ENCODE peak calls at places on chromosomes 13 and 19, in five cellular contexts. One of them, this sample, is unnamed. For H3K4me1 and H3K27me3, the result is how much of the 10 kb centered on the place peaks cover.

GRCh38 chr13:98216711-98217110 is 39.6 kb upstream of the RNF113B start:
- DNase-seq in left lung: no peak
- DNase-seq in neural progenitor cell: no peak
- DNase-seq in CD8-positive, alpha-beta memory T cell: no peak
- DNase-seq in psoas muscle: no peak
- DNase-seq in this sample: no peak

GRCh38 chr13:110137677-110138008 is 169.3 kb downstream of the COL4A1 start:
- DNase-seq in left lung: peak
- DNase-seq in neural progenitor cell: peak
- DNase-seq in CD8-positive, alpha-beta memory T cell: no peak
- DNase-seq in psoas muscle: peak
- DNase-seq in this sample: no peak

GRCh38 chr19:17001603-17002183 is 24.9 kb downstream of the CPAMD8 start:
- DNase-seq in left lung: no peak
- DNase-seq in neural progenitor cell: no peak
- DNase-seq in CD8-positive, alpha-beta memory T cell: peak
- DNase-seq in psoas muscle: no peak
- DNase-seq in this sample: no peak

GRCh38 chr19:18863843-18864362 is 32.1 kb downstream of the CERS1 start:
- DNase-seq in left lung: no peak
- DNase-seq in neural progenitor cell: no peak
- DNase-seq in CD8-positive, alpha-beta memory T cell: no peak
- DNase-seq in psoas muscle: peak
- DNase-seq in this sample: no peak

GRCh38 chr13:22926176-22927007 is 254.4 kb upstream of the SGCG start:
- DNase-seq in left lung: peak
- DNase-seq in neural progenitor cell: peak
- DNase-seq in CD8-positive, alpha-beta memory T cell: no peak
- DNase-seq in psoas muscle: peak
- DNase-seq in this sample: peak

GRCh38 chr13:30113531-30113930 is 193.8 kb downstream of the KATNAL1 start:
- DNase-seq in left lung: no peak
- DNase-seq in neural progenitor cell: no peak
- DNase-seq in CD8-positive, alpha-beta memory T cell: no peak
- DNase-seq in psoas muscle: no peak
- DNase-seq in this sample: no peak

GRCh38 chr19:18764591-18765051 is 26.5 kb downstream of the COMP start:
- DNase-seq in left lung: no peak
- DNase-seq in neural progenitor cell: no peak
- DNase-seq in CD8-positive, alpha-beta memory T cell: no peak
- DNase-seq in psoas muscle: no peak
- DNase-seq in this sample: no peak

GRCh38 chr13:96089749-96090239 is at the start of gene HS6ST3:
- DNase-seq in left lung: peak
- DNase-seq in neural progenitor cell: peak
- DNase-seq in CD8-positive, alpha-beta memory T cell: no peak
- DNase-seq in psoas muscle: peak
- DNase-seq in this sample: peak

GRCh38 chr13:98366959-98367358 is 189.9 kb upstream of the RNF113B start:
- DNase-seq in left lung: no peak
- DNase-seq in neural progenitor cell: no peak
- DNase-seq in CD8-positive, alpha-beta memory T cell: no peak
- DNase-seq in psoas muscle: no peak
- DNase-seq in this sample: no peak

GRCh38 chr13:75480691-75481175 is 1.2 kb downstream of the TBC1D4 start:
- DNase-seq in left lung: peak
- DNase-seq in neural progenitor cell: peak
- DNase-seq in CD8-positive, alpha-beta memory T cell: peak
- DNase-seq in psoas muscle: peak
- DNase-seq in this sample: peak

GRCh38 chr13:59890064-59890463 is 273.7 kb downstream of the DIAPH3 start:
- DNase-seq in left lung: no peak
- DNase-seq in neural progenitor cell: no peak
- DNase-seq in CD8-positive, alpha-beta memory T cell: no peak
- DNase-seq in psoas muscle: no peak
- DNase-seq in this sample: no peak

GRCh38 chr19:41850381-41850780 is 5.5 kb downstream of the DMRTC2 start:
- DNase-seq in left lung: no peak
- DNase-seq in neural progenitor cell: no peak
- DNase-seq in CD8-positive, alpha-beta memory T cell: no peak
- DNase-seq in psoas muscle: no peak
- DNase-seq in this sample: no peak

GRCh38 chr13:73602295-73602694 is 531.9 kb downstream of the KLF12 start:
- DNase-seq in left lung: no peak
- DNase-seq in neural progenitor cell: no peak
- DNase-seq in CD8-positive, alpha-beta memory T cell: no peak
- DNase-seq in psoas muscle: no peak
- DNase-seq in this sample: no peak

GRCh38 chr13:50080856-50081105 is 65.5 kb downstream of the KCNRG start:
- DNase-seq in left lung: no peak
- DNase-seq in neural progenitor cell: no peak
- DNase-seq in CD8-positive, alpha-beta memory T cell: peak
- DNase-seq in psoas muscle: no peak
- DNase-seq in this sample: no peak

GRCh38 chr13:23889598-23890224 is 511 bp upstream of the MIPEP start:
- DNase-seq in left lung: no peak
- DNase-seq in neural progenitor cell: peak
- DNase-seq in CD8-positive, alpha-beta memory T cell: no peak
- DNase-seq in psoas muscle: no peak
- DNase-seq in this sample: no peak

GRCh38 chr19:7790416-7790815 is 27.4 kb downstream of the CLEC4M start:
- DNase-seq in left lung: no peak
- DNase-seq in neural progenitor cell: no peak
- DNase-seq in CD8-positive, alpha-beta memory T cell: no peak
- DNase-seq in psoas muscle: no peak
- DNase-seq in this sample: no peak

GRCh38 chr13:62305758-62306157 is 890.1 kb upstream of the PCDH20 start:
- DNase-seq in left lung: no peak
- DNase-seq in neural progenitor cell: peak
- DNase-seq in CD8-positive, alpha-beta memory T cell: no peak
- DNase-seq in psoas muscle: no peak
- DNase-seq in this sample: no peak

GRCh38 chr13:38477676-38478075 is 128.0 kb downstream of the UFM1 start:
- DNase-seq in left lung: no peak
- DNase-seq in neural progenitor cell: no peak
- DNase-seq in CD8-positive, alpha-beta memory T cell: no peak
- DNase-seq in psoas muscle: no peak
- DNase-seq in this sample: no peak

GRCh38 chr13:37216340-37216739 is 110.9 kb upstream of the CSNK1A1L start:
- DNase-seq in left lung: no peak
- DNase-seq in neural progenitor cell: no peak
- DNase-seq in CD8-positive, alpha-beta memory T cell: no peak
- DNase-seq in psoas muscle: no peak
- DNase-seq in this sample: no peak

GRCh38 chr19:34317311-34317927 is 47.6 kb upstream of the GPI start:
- DNase-seq in left lung: no peak
- DNase-seq in neural progenitor cell: no peak
- DNase-seq in CD8-positive, alpha-beta memory T cell: peak
- DNase-seq in psoas muscle: no peak
- DNase-seq in this sample: no peak

GRCh38 chr19:1736280-1736679 is 17.0 kb upstream of the ONECUT3 start:
- DNase-seq in left lung: no peak
- DNase-seq in neural progenitor cell: no peak
- DNase-seq in CD8-positive, alpha-beta memory T cell: no peak
- DNase-seq in psoas muscle: no peak
- DNase-seq in this sample: no peak

GRCh38 chr19:14160017-14160703 is 23.8 kb upstream of the ASF1B start:
- DNase-seq in left lung: no peak
- DNase-seq in neural progenitor cell: no peak
- DNase-seq in CD8-positive, alpha-beta memory T cell: no peak
- DNase-seq in psoas muscle: no peak
- DNase-seq in this sample: no peak

GRCh38 chr13:28611654-28612131 is 47.2 kb upstream of the POMP start:
- DNase-seq in left lung: no peak
- DNase-seq in neural progenitor cell: no peak
- DNase-seq in CD8-positive, alpha-beta memory T cell: peak
- DNase-seq in psoas muscle: no peak
- DNase-seq in this sample: no peak

GRCh38 chr19:11138659-11139526 is 16.7 kb downstream of the SPC24 start:
- DNase-seq in left lung: peak
- DNase-seq in neural progenitor cell: peak
- DNase-seq in CD8-positive, alpha-beta memory T cell: no peak
- DNase-seq in psoas muscle: peak
- DNase-seq in this sample: peak

GRCh38 chr19:57559008-57559403 is 657 bp downstream of the ZNF550 start:
- DNase-seq in left lung: peak
- DNase-seq in neural progenitor cell: peak
- DNase-seq in CD8-positive, alpha-beta memory T cell: peak
- DNase-seq in psoas muscle: no peak
- DNase-seq in this sample: no peak

GRCh38 chr19:51564791-51565190 is 6.3 kb upstream of the ZNF175 start:
- DNase-seq in left lung: no peak
- DNase-seq in neural progenitor cell: no peak
- DNase-seq in CD8-positive, alpha-beta memory T cell: no peak
- DNase-seq in psoas muscle: no peak
- DNase-seq in this sample: no peak

GRCh38 chr13:21949818-21950429 is 279.1 kb downstream of the FGF9 start:
- DNase-seq in left lung: no peak
- DNase-seq in neural progenitor cell: no peak
- DNase-seq in CD8-positive, alpha-beta memory T cell: no peak
- DNase-seq in psoas muscle: no peak
- DNase-seq in this sample: no peak

GRCh38 chr13:64723735-64724134 is 2506.4 kb downstream of the PCDH9 start:
- DNase-seq in left lung: no peak
- DNase-seq in neural progenitor cell: no peak
- DNase-seq in CD8-positive, alpha-beta memory T cell: no peak
- DNase-seq in psoas muscle: no peak
- DNase-seq in this sample: no peak

GRCh38 chr13:109968876-109969577 is 182.6 kb upstream of the IRS2 start:
- DNase-seq in left lung: no peak
- DNase-seq in neural progenitor cell: no peak
- DNase-seq in CD8-positive, alpha-beta memory T cell: no peak
- DNase-seq in psoas muscle: no peak
- DNase-seq in this sample: no peak

GRCh38 chr13:102651892-102652291 is 43.0 kb downstream of the METTL21C start:
- DNase-seq in left lung: no peak
- DNase-seq in neural progenitor cell: no peak
- DNase-seq in CD8-positive, alpha-beta memory T cell: no peak
- DNase-seq in psoas muscle: no peak
- DNase-seq in this sample: no peak

GRCh38 chr13:31725841-31726240 is 13.5 kb upstream of the RXFP2 start:
- DNase-seq in left lung: no peak
- DNase-seq in neural progenitor cell: no peak
- DNase-seq in CD8-positive, alpha-beta memory T cell: no peak
- DNase-seq in psoas muscle: no peak
- DNase-seq in this sample: no peak

GRCh38 chr13:114152831-114153371 is 20.5 kb upstream of the RASA3 start:
- DNase-seq in left lung: no peak
- DNase-seq in neural progenitor cell: peak
- DNase-seq in CD8-positive, alpha-beta memory T cell: no peak
- DNase-seq in psoas muscle: no peak
- DNase-seq in this sample: peak

GRCh38 chr13:68056816-68057710 is 826.9 kb upstream of the PCDH9 start:
- DNase-seq in left lung: no peak
- DNase-seq in neural progenitor cell: no peak
- DNase-seq in CD8-positive, alpha-beta memory T cell: no peak
- DNase-seq in psoas muscle: no peak
- DNase-seq in this sample: no peak

GRCh38 chr19:10110076-10110971 is 1.2 kb upstream of the P2RY11 start:
- DNase-seq in left lung: no peak
- DNase-seq in neural progenitor cell: no peak
- DNase-seq in CD8-positive, alpha-beta memory T cell: no peak
- DNase-seq in psoas muscle: no peak
- DNase-seq in this sample: no peak
- H3K4me1 ChIP-seq in left lung: half or more
- H3K4me1 ChIP-seq in neural progenitor cell: under half
- H3K4me1 ChIP-seq in CD8-positive, alpha-beta memory T cell: half or more
- H3K4me1 ChIP-seq in psoas muscle: under half
- H3K4me1 ChIP-seq in this sample: under half

GRCh38 chr19:35868172-35868822 is at the start of gene APLP1:
- DNase-seq in left lung: peak
- DNase-seq in neural progenitor cell: peak
- DNase-seq in CD8-positive, alpha-beta memory T cell: peak
- DNase-seq in psoas muscle: peak
- DNase-seq in this sample: peak
- H3K27me3 ChIP-seq in left lung: half or more
- H3K27me3 ChIP-seq in neural progenitor cell: under half
- H3K27me3 ChIP-seq in CD8-positive, alpha-beta memory T cell: under half
- H3K27me3 ChIP-seq in psoas muscle: under half
- H3K27me3 ChIP-seq in this sample: under half

GRCh38 chr19:45865269-45865948 is 1.3 kb downstream of the FOXA3 start:
- DNase-seq in left lung: no peak
- DNase-seq in neural progenitor cell: no peak
- DNase-seq in CD8-positive, alpha-beta memory T cell: no peak
- DNase-seq in psoas muscle: no peak
- DNase-seq in this sample: no peak
- H3K4me3 ChIP-seq in left lung: no peak
- H3K4me3 ChIP-seq in neural progenitor cell: peak
- H3K4me3 ChIP-seq in CD8-positive, alpha-beta memory T cell: no peak
- H3K4me3 ChIP-seq in psoas muscle: no peak
- H3K4me3 ChIP-seq in this sample: no peak

DNA sequence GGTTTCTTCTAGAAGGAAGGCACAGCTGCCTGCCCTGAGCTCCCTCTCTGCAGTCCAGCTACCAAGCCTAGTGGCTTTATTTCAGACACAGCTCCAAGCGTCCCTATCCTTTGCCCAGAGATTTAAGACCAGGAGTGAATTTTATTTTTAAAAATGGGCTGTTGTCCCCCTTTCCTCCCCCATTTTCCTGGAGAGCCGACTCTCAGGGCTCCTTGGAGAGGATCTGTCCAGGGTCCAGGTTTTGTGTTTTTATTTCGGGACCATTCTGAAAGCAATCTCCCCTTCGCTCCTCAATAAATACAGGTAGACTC is 4.4 kb downstream of the SERTAD1 start:
- DNase-seq in left lung: no peak
- DNase-seq in neural progenitor cell: no peak
- DNase-seq in CD8-positive, alpha-beta memory T cell: peak
- DNase-seq in psoas muscle: no peak
- DNase-seq in this sample: no peak
- H3K4me1 ChIP-seq in left lung: half or more
- H3K4me1 ChIP-seq in neural progenitor cell: under half
- H3K4me1 ChIP-seq in CD8-positive, alpha-beta memory T cell: under half
- H3K4me1 ChIP-seq in psoas muscle: under half
- H3K4me1 ChIP-seq in this sample: half or more

DNA sequence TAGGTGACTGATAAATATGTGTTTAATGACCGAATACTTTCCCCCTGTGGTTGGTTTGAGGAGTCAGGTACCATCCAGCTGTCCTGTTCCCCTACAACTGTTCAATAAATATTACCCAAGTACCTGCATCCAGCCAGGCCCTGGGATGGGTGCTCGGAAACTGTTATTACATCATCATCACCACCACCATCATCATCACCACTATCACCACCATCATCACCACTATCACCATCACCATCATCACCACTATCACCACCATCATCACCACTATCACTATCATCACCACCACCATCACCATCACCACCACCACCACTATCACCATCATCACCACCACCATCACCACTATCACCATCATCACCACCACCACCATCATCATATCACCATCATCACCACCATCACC is 4.1 kb downstream of the NTN5 start:
- DNase-seq in left lung: no peak
- DNase-seq in neural progenitor cell: no peak
- DNase-seq in CD8-positive, alpha-beta memory T cell: no peak
- DNase-seq in psoas muscle: no peak
- DNase-seq in this sample: no peak
- H3K27me3 ChIP-seq in left lung: under half
- H3K27me3 ChIP-seq in neural progenitor cell: under half
- H3K27me3 ChIP-seq in CD8-positive, alpha-beta memory T cell: under half
- H3K27me3 ChIP-seq in psoas muscle: under half
- H3K27me3 ChIP-seq in this sample: under half